ENCODE peak calls at places on chromosomes 2 and 18, in four cellular contexts. Y is hepatocyte, K is HCT116, M is neural progenitor cell. S is an unnamed sample. For H3K79me2, the result is how much of the 10 kb centered on the place peaks cover.

GRCh38 chr2:191682148-191682547 is 4.2 kb downstream of the NABP1 start:
- DNase-seq in Y (no peak), M (no peak), K (no peak), S (peak)

GRCh38 chr2:33340265-33340664 is 136.2 kb upstream of the RASGRP3 start:
- DNase-seq in K (no peak), M (no peak), Y (no peak), S (peak)

GRCh38 chr2:175154670-175155082 is 13.3 kb downstream of the ATF2 start:
- DNase-seq in K (peak), Y (no peak), M (no peak), S (peak)

GRCh38 chr2:110896226-110896625 is 163.9 kb downstream of the ACOXL start:
- DNase-seq in Y (no peak), M (no peak), K (no peak), S (no peak)

GRCh38 chr2:151189125-151189524 is 72.5 kb downstream of the RBM43 start:
- DNase-seq in M (no peak), Y (no peak), K (no peak), S (no peak)

GRCh38 chr2:45394216-45394615 is 216.9 kb downstream of the SRBD1 start:
- DNase-seq in Y (no peak), M (no peak), K (no peak), S (no peak)

GRCh38 chr18:26225022-26225693 is 1.1 kb upstream of the TAF4B start:
- DNase-seq in K (peak), Y (no peak), M (peak), S (peak)

GRCh38 chr2:173991857-173992588 is 26.9 kb upstream of the SP3 start:
- DNase-seq in M (no peak), K (no peak), Y (no peak), S (peak)

GRCh38 chr2:42367835-42368234 is 6.8 kb upstream of the COX7A2L start:
- DNase-seq in K (no peak), Y (peak), M (no peak), S (peak)

GRCh38 chr2:79638410-79638809 is 125.6 kb downstream of the CTNNA2 start:
- DNase-seq in Y (no peak), K (no peak), M (no peak), S (no peak)

GRCh38 chr2:209476367-209477191 is 52.7 kb downstream of the MAP2 start:
- DNase-seq in K (no peak), M (no peak), Y (peak), S (no peak)

GRCh38 chr18:62716679-62717058 is 1.3 kb downstream of the PHLPP1 start:
- DNase-seq in K (no peak), Y (peak), M (peak), S (peak)

GRCh38 chr2:66433945-66434678 is 813 bp upstream of the MEIS1 start:
- DNase-seq in K (no peak), Y (peak), M (peak), S (peak)

GRCh38 chr2:136381722-136382633 is 264.0 kb upstream of the CXCR4 start:
- DNase-seq in M (no peak), Y (no peak), K (no peak), S (no peak)

GRCh38 chr2:205586626-205587025 is 95.7 kb upstream of the NRP2 start:
- DNase-seq in Y (no peak), M (no peak), K (no peak), S (no peak)

GRCh38 chr2:100963026-100963375 is 39.1 kb upstream of the RPL31 start:
- DNase-seq in Y (no peak), K (no peak), M (no peak), S (no peak)

GRCh38 chr2:240800241-240800640 is 19.8 kb downstream of the KIF1A start:
- DNase-seq in M (peak), K (no peak), Y (no peak), S (no peak)

GRCh38 chr2:45542013-45542412 is 69.1 kb downstream of the SRBD1 start:
- DNase-seq in Y (no peak), K (no peak), M (no peak), S (no peak)

GRCh38 chr2:26457241-26457666 is 20.7 kb downstream of the OTOF start:
- DNase-seq in Y (no peak), M (no peak), K (no peak), S (no peak)

GRCh38 chr2:104664672-104665071 is 189.2 kb upstream of the POU3F3 start:
- DNase-seq in K (no peak), Y (no peak), M (no peak), S (no peak)

GRCh38 chr2:160647967-160648685 is 154.5 kb upstream of the RBMS1 start:
- DNase-seq in M (no peak), K (no peak), Y (no peak), S (no peak)

GRCh38 chr2:137910641-137911040 is 53.6 kb upstream of the HNMT start:
- DNase-seq in M (peak), Y (peak), K (peak), S (peak)

GRCh38 chr18:64240301-64240700 is 91.4 kb upstream of the LINC00305 start:
- DNase-seq in M (no peak), Y (no peak), K (no peak), S (no peak)

GRCh38 chr2:80322337-80322920 is 17.9 kb upstream of the LRRTM1 start:
- DNase-seq in M (peak), K (no peak), Y (peak), S (no peak)

GRCh38 chr2:240467659-240468299 is 32.3 kb downstream of the GPC1 start:
- DNase-seq in K (no peak), Y (peak), M (no peak), S (no peak)

GRCh38 chr18:27250471-27250870 is 65.4 kb upstream of the CHST9 start:
- DNase-seq in K (no peak), M (no peak), Y (no peak), S (no peak)

GRCh38 chr18:32760391-32760790 is 12.4 kb downstream of the KLHL14 start:
- DNase-seq in M (peak), K (no peak), Y (no peak), S (no peak)

GRCh38 chr2:100142393-100142792 is at the start of gene AFF3:
- DNase-seq in K (no peak), Y (no peak), M (no peak), S (no peak)

GRCh38 chr2:127053731-127054603 is 53.0 kb downstream of the BIN1 start:
- DNase-seq in Y (peak), K (no peak), M (no peak), S (no peak)

GRCh38 chr18:37533647-37534565 is 31.7 kb downstream of the CELF4 start:
- DNase-seq in Y (no peak), M (no peak), K (no peak), S (peak)

GRCh38 chr2:25397777-25398176 is 56.1 kb upstream of the DNMT3A start:
- DNase-seq in Y (no peak), M (no peak), K (no peak), S (no peak)

GRCh38 chr2:18133310-18133709 is 254.8 kb downstream of the KCNS3 start:
- DNase-seq in Y (no peak), M (no peak), K (no peak), S (no peak)

GRCh38 chr2:235659767-235660322 is 166.0 kb downstream of the AGAP1 start:
- DNase-seq in K (no peak), Y (peak), M (no peak), S (peak)

GRCh38 chr2:137912358-137912757 is 51.9 kb upstream of the HNMT start:
- DNase-seq in Y (no peak), K (no peak), M (no peak), S (no peak)

GRCh38 chr2:9170458-9171130 is 36.0 kb upstream of the ASAP2 start:
- DNase-seq in M (no peak), K (no peak), Y (peak), S (no peak)
- H3K27ac ChIP-seq in M (no peak), K (no peak), Y (peak), S (no peak)

DNA sequence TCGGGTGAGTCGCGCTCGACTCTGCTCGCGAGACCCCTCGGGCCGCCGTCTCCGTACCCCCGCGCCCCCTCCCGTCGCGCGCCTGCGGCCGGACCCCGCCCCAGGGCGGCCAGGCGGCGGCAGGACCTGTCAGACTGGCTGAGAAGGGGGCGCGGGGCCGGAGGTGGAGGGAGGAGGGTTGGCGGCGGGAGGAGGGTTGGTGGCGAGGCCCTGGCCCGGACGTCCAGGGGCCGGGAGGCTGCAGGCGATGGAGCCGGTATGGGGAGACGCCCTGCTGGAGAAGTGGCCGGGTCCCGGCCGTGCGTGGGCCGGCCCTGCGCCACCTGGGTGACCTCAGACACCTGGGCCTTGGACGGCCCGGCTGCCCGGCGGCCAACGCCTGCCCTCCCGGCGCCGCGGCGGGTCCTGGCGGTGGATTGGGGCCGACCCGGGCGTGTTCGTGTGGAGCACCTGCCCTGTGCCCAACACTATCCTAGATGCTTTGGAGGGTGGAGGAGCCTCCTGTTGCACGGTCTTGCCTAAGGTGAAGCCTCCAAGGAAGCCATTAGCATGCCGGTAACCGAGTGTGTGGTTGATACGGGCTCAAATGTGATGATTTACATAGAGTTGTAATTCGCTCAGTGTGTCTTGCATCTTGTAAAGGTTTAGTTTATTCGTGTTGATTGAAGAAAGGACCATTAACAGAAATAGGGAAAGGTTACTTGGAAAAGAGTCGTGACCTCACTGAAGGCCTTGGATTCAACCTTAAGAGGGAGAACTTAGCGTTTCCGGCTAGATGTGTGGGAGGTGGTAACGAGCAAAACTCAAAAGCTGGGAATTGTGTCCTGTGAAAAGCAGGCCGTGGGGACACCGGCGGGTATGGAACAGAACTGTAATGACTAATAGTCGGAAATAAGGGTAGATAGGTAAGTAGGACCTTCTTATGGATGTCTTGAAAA is 570 bp downstream of the MYL12B start:
- DNase-seq in Y (peak), M (no peak), K (no peak), S (peak)
- TF ChIP-seq EZH2phosphoT487 in Y (no peak), M (no peak), K (no peak), S (no peak)

GRCh38 chr2:37671013-37671815 is at the start of gene CDC42EP3:
- DNase-seq in K (no peak), M (peak), Y (peak), S (peak)
- H3K79me2 ChIP-seq in K (half or more), M (half or more), Y (under half), S (half or more)

GRCh38 chr18:38752430-38752829 is 1186.8 kb upstream of the CELF4 start:
- DNase-seq in Y (no peak), M (no peak), K (no peak), S (no peak)

GRCh38 chr18:38751897-38752296 is 1186.3 kb upstream of the CELF4 start:
- DNase-seq in K (no peak), Y (peak), M (no peak), S (no peak)

GRCh38 chr18:38747153-38747552 is 1181.6 kb upstream of the CELF4 start:
- DNase-seq in M (no peak), K (no peak), Y (no peak), S (no peak)

GRCh38 chr18:38751211-38751610 is 1185.6 kb upstream of the CELF4 start:
- DNase-seq in K (no peak), Y (no peak), M (no peak), S (no peak)

GRCh38 chr18:38750786-38751185 is 1185.2 kb upstream of the CELF4 start:
- DNase-seq in K (no peak), M (no peak), Y (no peak), S (no peak)
- H3K27ac ChIP-seq in K (no peak), M (no peak), Y (no peak), S (no peak)

GRCh38 chr2:3307901-3308300 is 69.7 kb downstream of the EIPR1 start:
- DNase-seq in K (no peak), M (no peak), Y (no peak), S (no peak)
- TF ChIP-seq EZH2phosphoT487 in K (no peak), M (no peak), Y (no peak), S (no peak)